ENCODE peak calls at places on chromosomes 6 and 20, in ten cellular contexts. R is ELF-1; G is NCI-H748 treated with DMSO at 0.1 percent for 48 hours; N is HS-5; Q is fibroblast of gingiva; L is brain microvascular endothelial cell; Z is HS-27A; A is NCI-H524; F is activated CD4-positive, alpha-beta T cell treated with anti-CD3 and anti-CD28 coated beads, Interleukin-2, amount 50 U/mL, for 48 hours; D is ascending aorta. V is an unnamed sample.
A peak's percentile ranks its signal among the peaks of the same experiment; 100 is the strongest.

GRCh38 chr20:45412653-45413052 is 3.3 kb upstream of the PIGT start:
- DNase-seq in Q (no peak), A (no peak), D (no peak), N (no peak), L (no peak), Z (no peak), F (no peak), R (no peak), G (no peak), V (no peak)

GRCh38 chr6:43744931-43745727 is 24.9 kb upstream of the VEGFA start:
- DNase-seq in N (no peak), A (no peak), D (peak; percentile 56), G (no peak), Q (no peak), R (no peak), Z (no peak), L (no peak), F (no peak), V (no peak)

GRCh38 chr6:14476793-14477531 is 359.4 kb downstream of the CD83 start:
- DNase-seq in N (no peak), L (peak; percentile 79), A (peak; percentile 79), Z (no peak), F (no peak), D (no peak), R (no peak), G (no peak), Q (peak; percentile 91), V (no peak)

GRCh38 chr6:147216915-147217314 is 12.7 kb downstream of the STXBP5 start:
- DNase-seq in N (no peak), Q (no peak), A (no peak), R (no peak), D (no peak), G (no peak), L (no peak), Z (no peak), F (no peak), V (peak; percentile 85)

GRCh38 chr6:225121-225721 is 67.1 kb upstream of the DUSP22 start:
- DNase-seq in G (no peak), A (no peak), N (no peak), R (no peak), Z (no peak), F (peak; percentile 74), L (no peak), Q (no peak), D (peak; percentile 60), V (no peak)

GRCh38 chr6:72999995-73000394 is 225.3 kb downstream of the KHDC1L start:
- DNase-seq in D (no peak), Q (no peak), L (no peak), N (no peak), G (no peak), Z (no peak), A (no peak), F (no peak), R (no peak), V (no peak)

GRCh38 chr20:44866703-44867335 is 18.7 kb upstream of the YWHAB start:
- DNase-seq in F (no peak), N (no peak), L (no peak), A (no peak), R (no peak), Z (no peak), D (no peak), G (no peak), Q (no peak), V (no peak)

GRCh38 chr6:166599158-166599557 is 12.7 kb upstream of the RAMACL start:
- DNase-seq in G (no peak), D (no peak), N (no peak), F (no peak), Q (no peak), Z (no peak), R (no peak), A (no peak), L (no peak), V (no peak)

GRCh38 chr20:25081065-25081729 is 744 bp downstream of the VSX1 start:
- DNase-seq in F (no peak), Z (no peak), L (no peak), G (no peak), Q (no peak), D (no peak), N (no peak), R (peak; percentile 87), A (peak; percentile 85), V (no peak)

GRCh38 chr20:6697228-6697972 is 70.1 kb upstream of the BMP2 start:
- DNase-seq in G (no peak), R (no peak), Z (no peak), Q (no peak), A (no peak), L (no peak), N (no peak), D (no peak), F (no peak), V (no peak)

GRCh38 chr20:60948230-60948629 is 303.8 kb upstream of the CDH4 start:
- DNase-seq in F (no peak), N (no peak), Q (no peak), D (no peak), R (no peak), A (no peak), G (no peak), L (no peak), Z (no peak), V (peak; percentile 41)

GRCh38 chr20:38060536-38060935 is 27.0 kb downstream of the RPRD1B start:
- DNase-seq in A (no peak), L (peak; percentile 77), Q (no peak), Z (peak; percentile 41), F (no peak), N (no peak), R (peak; percentile 55), G (no peak), D (no peak), V (no peak)

GRCh38 chr6:134176283-134176975 is 124.0 kb upstream of the SLC2A12 start:
- DNase-seq in Z (no peak), R (peak; percentile 76), D (peak; percentile 86), F (no peak), L (peak; percentile 49), G (no peak), N (no peak), Q (peak; percentile 61), A (peak; percentile 51), V (no peak)

GRCh38 chr6:163860194-163861081 is 445.9 kb downstream of the QKI start:
- DNase-seq in Q (peak; percentile 18), R (peak; percentile 90), N (peak; percentile 29), A (peak; percentile 51), Z (no peak), D (no peak), G (no peak), L (peak; percentile 28), F (no peak), V (no peak)

GRCh38 chr20:36062799-36063198 is 91.7 kb upstream of the EPB41L1 start:
- DNase-seq in L (peak; percentile 40), R (no peak), D (no peak), Z (no peak), F (no peak), A (no peak), N (no peak), G (no peak), Q (no peak), V (no peak)

GRCh38 chr20:44151621-44152416 is 35.2 kb downstream of the JPH2 start:
- DNase-seq in G (no peak), Z (no peak), A (no peak), N (no peak), D (peak; percentile 83), F (no peak), L (no peak), Q (no peak), R (peak; percentile 52), V (no peak)

GRCh38 chr6:15382089-15382488 is 136.2 kb downstream of the JARID2 start:
- DNase-seq in A (no peak), Z (no peak), L (no peak), F (no peak), N (no peak), R (no peak), Q (no peak), D (no peak), G (no peak), V (no peak)

GRCh38 chr20:1003920-1004697 is 2.0 kb upstream of the RSPO4 start:
- DNase-seq in A (no peak), Z (no peak), G (no peak), F (no peak), N (no peak), D (peak; percentile 18), L (no peak), Q (no peak), R (no peak), V (no peak)

GRCh38 chr20:50838707-50839385 is 44.0 kb downstream of the BCAS4 start:
- DNase-seq in L (no peak), N (no peak), Z (no peak), G (no peak), Q (no peak), D (no peak), F (no peak), R (no peak), A (no peak), V (no peak)

GRCh38 chr6:133067960-133068359 is 173.2 kb upstream of the EYA4 start:
- DNase-seq in A (no peak), F (no peak), L (no peak), D (no peak), R (no peak), N (no peak), Q (no peak), Z (no peak), G (no peak), V (no peak)

GRCh38 chr6:91358986-91359385 is 772.1 kb upstream of the MAP3K7 start:
- DNase-seq in N (no peak), R (no peak), A (no peak), D (no peak), L (no peak), Z (no peak), F (no peak), Q (no peak), G (no peak), V (no peak)

GRCh38 chr20:9756660-9757059 is 82.2 kb downstream of the PAK5 start:
- DNase-seq in F (no peak), L (no peak), G (no peak), N (no peak), R (no peak), D (no peak), A (no peak), Q (no peak), Z (no peak), V (no peak)

GRCh38 chr6:53825514-53826321 is 30.9 kb downstream of the LRRC1 start:
- DNase-seq in Q (no peak), Z (no peak), F (no peak), G (no peak), L (no peak), A (no peak), N (no peak), D (no peak), R (no peak), V (no peak)

GRCh38 chr6:36670271-36670670 is 8.2 kb upstream of the CDKN1A start:
- DNase-seq in N (no peak), R (no peak), Z (no peak), Q (no peak), G (no peak), A (no peak), F (no peak), D (no peak), L (no peak), V (no peak)

GRCh38 chr6:6742535-6742934 is 154.0 kb downstream of the LY86 start:
- DNase-seq in L (no peak), Z (no peak), G (no peak), D (no peak), F (no peak), N (no peak), Q (no peak), R (no peak), A (no peak), V (peak; percentile 29)

GRCh38 chr20:20443509-20443908 is 75.6 kb downstream of the INSM1 start:
- DNase-seq in F (no peak), Q (no peak), R (no peak), N (no peak), L (no peak), D (no peak), G (no peak), Z (no peak), A (no peak), V (no peak)

GRCh38 chr6:54654376-54654775 is 192.2 kb upstream of the FAM83B start:
- DNase-seq in F (no peak), A (no peak), D (no peak), R (no peak), Z (no peak), Q (no peak), G (no peak), L (no peak), N (no peak), V (no peak)